ENCODE peak calls at places on chromosomes 16 and 17, in ten cellular contexts. N, C, Y, H, Z, G, T, Q, L and M are unnamed samples.

GRCh38 chr16:15949210-15950166 is at the start of gene ABCC1:
- DNase-seq in N (peak; percentile 52), C (peak; percentile 87), Y (peak; percentile 78), H (no peak), Z (peak; percentile 26), G (no peak), T (no peak), Q (peak; percentile 59), L (no peak), M (no peak)

GRCh38 chr16:31253642-31254045 is 6.1 kb upstream of the ITGAM start:
- DNase-seq in N (no peak), C (no peak), Y (no peak), H (no peak), Z (no peak), G (no peak), T (no peak), Q (peak; percentile 39), L (no peak), M (no peak)

GRCh38 chr16:75621170-75621477 is 2.0 kb downstream of the ADAT1 start:
- DNase-seq in N (no peak), C (peak; percentile 41), Y (no peak), H (peak; percentile 64), Z (peak; percentile 22), G (peak; percentile 16), T (no peak), Q (peak; percentile 48), L (no peak), M (no peak)

GRCh38 chr16:24281466-24281865 is 25.3 kb downstream of the CACNG3 start:
- DNase-seq in N (no peak), C (no peak), Y (no peak), H (no peak), Z (no peak), G (no peak), T (no peak), Q (no peak), L (no peak), M (no peak)

GRCh38 chr17:66715745-66716156 is 119.2 kb upstream of the CACNG5 start:
- DNase-seq in N (peak; percentile 62), C (peak; percentile 70), Y (no peak), H (peak; percentile 75), Z (peak; percentile 61), G (peak; percentile 76), T (peak; percentile 16), Q (peak; percentile 77), L (peak; percentile 64), M (no peak)

GRCh38 chr17:73718912-73719311 is 74.7 kb upstream of the SDK2 start:
- DNase-seq in N (no peak), C (no peak), Y (no peak), H (no peak), Z (no peak), G (no peak), T (no peak), Q (no peak), L (no peak), M (no peak)

GRCh38 chr17:16980813-16981731 is 9.2 kb upstream of the TNFRSF13B start:
- DNase-seq in N (peak; percentile 36), C (peak; percentile 72), Y (no peak), H (no peak), Z (no peak), G (no peak), T (no peak), Q (peak; percentile 16), L (no peak), M (peak; percentile 67)

GRCh38 chr17:33987162-33987561 is 267.9 kb upstream of the CCL2 start:
- DNase-seq in N (no peak), C (no peak), Y (no peak), H (no peak), Z (no peak), G (no peak), T (no peak), Q (no peak), L (no peak), M (no peak)

GRCh38 chr17:82534401-82534812 is 14.9 kb downstream of the FOXK2 start:
- DNase-seq in N (no peak), C (no peak), Y (no peak), H (no peak), Z (no peak), G (no peak), T (no peak), Q (peak; percentile 61), L (no peak), M (no peak)

DNA sequence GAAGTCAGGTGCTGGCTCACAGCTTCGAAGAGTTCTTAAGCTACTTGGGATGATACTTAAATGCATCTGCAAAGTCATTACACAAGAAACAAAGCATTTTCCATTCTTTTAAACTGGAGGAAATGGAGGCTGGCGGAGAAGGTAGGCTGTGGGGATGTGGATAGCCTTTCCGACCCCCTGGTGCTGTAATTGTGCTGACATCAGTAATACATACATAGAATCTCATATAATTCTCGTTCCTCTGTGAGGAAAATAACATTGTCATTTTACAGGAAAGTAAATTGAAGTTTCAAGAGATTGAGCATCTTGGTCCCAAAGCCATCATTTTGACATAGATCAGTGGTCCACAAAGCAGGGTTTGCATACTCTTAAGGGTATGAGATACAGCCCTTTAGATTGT is 39.5 kb downstream of the UTP18 start:
- DNase-seq in N (no peak), C (no peak), Y (no peak), H (no peak), Z (no peak), G (no peak), T (no peak), Q (no peak), L (no peak), M (no peak)
- TF ChIP-seq CTCF in N (no peak), C (no peak), Y (no peak), H (no peak), Z (no peak), G (no peak), T (no peak), Q (no peak), L (no peak), M (no peak)

DNA sequence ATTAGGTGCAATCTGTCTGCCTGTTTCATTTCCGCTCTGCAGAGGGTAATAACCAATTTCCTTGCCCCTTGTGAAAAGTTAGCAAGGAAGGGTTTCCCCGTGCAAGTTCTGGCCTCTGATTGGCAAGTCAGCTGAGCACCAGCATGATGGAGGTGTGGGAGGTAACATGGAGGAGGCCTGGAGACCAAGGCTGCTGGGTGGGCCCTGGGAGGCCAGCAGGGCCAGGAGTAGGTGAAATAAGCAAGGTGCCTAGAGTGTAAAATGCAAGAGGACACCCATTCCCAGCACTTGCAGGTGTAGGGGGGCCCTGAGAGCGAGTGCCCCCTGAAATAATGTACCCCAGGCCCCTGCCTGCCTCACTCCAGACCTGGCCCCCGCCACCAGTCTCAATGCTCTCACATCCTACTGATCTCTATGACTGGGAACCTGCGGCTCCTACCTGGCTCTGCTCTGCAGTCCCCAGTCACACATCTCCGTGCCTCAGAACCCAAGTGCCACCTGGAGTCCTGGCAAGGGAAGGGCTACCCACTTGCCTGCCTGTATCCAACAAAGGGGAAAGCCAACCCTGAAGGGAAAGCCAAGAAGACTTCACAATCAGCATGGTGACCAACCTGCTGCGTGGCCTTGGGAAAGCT is 116.2 kb downstream of the C16orf78 start:
- DNase-seq in N (no peak), C (no peak), Y (peak; percentile 39), H (no peak), Z (no peak), G (no peak), T (no peak), Q (no peak), L (no peak), M (no peak)
- TF ChIP-seq CTCF in N (no peak), C (no peak), Y (no peak), H (no peak), Z (no peak), G (no peak), T (no peak), Q (no peak), L (no peak), M (no peak)

DNA sequence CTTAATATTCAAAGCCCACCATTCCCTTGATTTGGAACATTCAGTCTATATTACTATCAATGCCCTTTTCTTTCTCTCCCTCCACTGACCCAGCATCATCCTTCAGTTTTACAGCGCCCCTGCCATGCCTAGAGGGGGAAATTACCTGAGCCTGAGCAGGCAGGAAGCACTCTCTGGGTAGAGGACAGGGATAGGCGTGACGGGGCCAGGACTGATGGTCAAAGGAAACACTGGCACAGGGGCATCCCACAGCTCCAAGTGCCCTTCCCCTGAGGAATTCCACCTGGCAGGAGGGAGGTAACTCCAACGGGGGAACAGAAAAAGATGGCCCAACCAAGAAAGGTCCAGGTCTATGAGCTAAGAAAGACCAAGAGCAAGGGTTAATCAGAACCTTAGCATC is 10.0 kb downstream of the CTC1 start:
- DNase-seq in N (no peak), C (no peak), Y (no peak), H (no peak), Z (no peak), G (no peak), T (no peak), Q (no peak), L (no peak), M (no peak)
- TF ChIP-seq CTCF in N (no peak), C (no peak), Y (no peak), H (no peak), Z (no peak), G (no peak), T (no peak), Q (no peak), L (no peak), M (no peak)

GRCh38 chr16:57578521-57579360 is 36.3 kb downstream of the ADGRG5 start:
- DNase-seq in N (peak; percentile 12), C (no peak), Y (no peak), H (no peak), Z (no peak), G (no peak), T (no peak), Q (peak; percentile 29), L (no peak), M (peak; percentile 55)
- TF ChIP-seq CTCF in N (no peak), C (no peak), Y (no peak), H (no peak), Z (no peak), G (no peak), T (no peak), Q (no peak), L (no peak), M (no peak)

DNA sequence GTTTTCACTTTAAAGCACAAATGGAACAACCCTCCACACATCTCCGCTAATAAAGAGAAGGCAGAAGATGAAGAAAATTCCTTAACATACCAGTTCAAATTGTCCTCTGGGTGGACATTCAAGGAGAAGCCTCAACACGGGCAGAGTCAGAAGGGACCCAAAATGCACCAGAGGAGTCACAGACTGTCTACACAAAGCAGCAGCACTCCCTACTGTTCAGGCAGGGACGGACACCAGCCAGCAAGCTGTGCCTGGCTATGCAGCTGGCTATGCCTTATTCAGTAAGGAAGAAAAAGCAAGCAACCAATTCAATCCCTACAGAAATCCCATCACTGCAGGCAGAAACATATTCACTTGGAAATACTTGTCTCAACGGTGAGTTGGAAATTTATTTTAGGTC is 8.1 kb downstream of the DNAJC7 start:
- DNase-seq in N (peak; percentile 50), C (no peak), Y (no peak), H (no peak), Z (no peak), G (no peak), T (no peak), Q (peak; percentile 31), L (no peak), M (no peak)
- TF ChIP-seq CTCF in N (peak; percentile 32), C (no peak), Y (no peak), H (peak; percentile 14), Z (peak; percentile 15), G (peak; percentile 38), T (no peak), Q (peak; percentile 20), L (peak; percentile 36), M (no peak)

GRCh38 chr16:62213763-62214162 is 177.5 kb upstream of the CDH8 start:
- DNase-seq in N (peak; percentile 81), C (no peak), Y (no peak), H (no peak), Z (no peak), G (no peak), T (no peak), Q (peak; percentile 22), L (no peak), M (no peak)
- TF ChIP-seq CTCF in N (peak; percentile 91), C (no peak), Y (no peak), H (no peak), Z (no peak), G (no peak), T (no peak), Q (peak; percentile 32), L (no peak), M (peak; percentile 43)